ENCODE peak calls at places on chromosomes 1 and 21, in six cellular contexts. V, M, P, O, Q and T are unnamed samples.

GRCh38 chr1:71881611-71882010 is 400.7 kb downstream of the NEGR1 start:
- DNase-seq in V (no peak), M (no peak), P (no peak), O (no peak), Q (no peak), T (no peak)

GRCh38 chr1:191590578-191590977 is 567.7 kb upstream of the RGS18 start:
- DNase-seq in V (no peak), M (no peak), P (no peak), O (no peak), Q (no peak), T (no peak)

GRCh38 chr1:188372821-188373220 is 1544.1 kb downstream of the PLA2G4A start:
- DNase-seq in V (no peak), M (no peak), P (no peak), O (no peak), Q (no peak), T (no peak)

GRCh38 chr1:44421374-44422028 is 16.4 kb downstream of the RNF220 start:
- DNase-seq in V (no peak), M (no peak), P (no peak), O (no peak), Q (no peak), T (no peak)

GRCh38 chr1:225318706-225319575 is 108.9 kb downstream of the LBR start:
- DNase-seq in V (peak), M (peak), P (no peak), O (peak), Q (peak), T (no peak)

GRCh38 chr1:224116131-224116530 is 2.2 kb downstream of the FBXO28 start:
- DNase-seq in V (peak), M (peak), P (no peak), O (peak), Q (peak), T (no peak)

GRCh38 chr1:54547601-54548388 is at the start of gene ACOT11:
- DNase-seq in V (peak), M (peak), P (no peak), O (peak), Q (no peak), T (peak)

GRCh38 chr1:61486783-61487505 is 238.0 kb downstream of the TM2D1 start:
- DNase-seq in V (no peak), M (no peak), P (no peak), O (no peak), Q (no peak), T (no peak)

GRCh38 chr1:46341222-46342083 is 846 bp downstream of the NSUN4 start:
- DNase-seq in V (peak), M (no peak), P (no peak), O (no peak), Q (no peak), T (peak)

GRCh38 chr1:201024251-201024998 is 911 bp upstream of the KIF21B start:
- DNase-seq in V (peak), M (no peak), P (no peak), O (peak), Q (no peak), T (no peak)

GRCh38 chr1:76942549-76942948 is 75.3 kb downstream of the ST6GALNAC5 start:
- DNase-seq in V (no peak), M (no peak), P (no peak), O (no peak), Q (no peak), T (no peak)

GRCh38 chr1:48017716-48018115 is 20.5 kb upstream of the TRABD2B start:
- DNase-seq in V (no peak), M (no peak), P (no peak), O (no peak), Q (no peak), T (no peak)

GRCh38 chr1:181221078-181221477 is 132.6 kb downstream of the IER5 start:
- DNase-seq in V (no peak), M (no peak), P (no peak), O (no peak), Q (no peak), T (no peak)

GRCh38 chr1:30816211-30817082 is 58.9 kb upstream of the LAPTM5 start:
- DNase-seq in V (peak), M (peak), P (no peak), O (no peak), Q (no peak), T (peak)

GRCh38 chr1:176033474-176033873 is 173.6 kb downstream of the COP1 start:
- DNase-seq in V (no peak), M (no peak), P (no peak), O (no peak), Q (no peak), T (no peak)

GRCh38 chr1:183019860-183020259 is 3.4 kb upstream of the LAMC1 start:
- DNase-seq in V (no peak), M (no peak), P (no peak), O (peak), Q (no peak), T (no peak)

GRCh38 chr1:182278144-182279054 is 113.2 kb downstream of the GLUL start:
- DNase-seq in V (no peak), M (no peak), P (no peak), O (no peak), Q (no peak), T (no peak)

GRCh38 chr1:101236546-101237228 is at the start of gene S1PR1:
- DNase-seq in V (no peak), M (peak), P (peak), O (no peak), Q (no peak), T (peak)

GRCh38 chr1:101460709-101461108 is 223.9 kb downstream of the S1PR1 start:
- DNase-seq in V (no peak), M (no peak), P (no peak), O (no peak), Q (no peak), T (no peak)

GRCh38 chr1:187481581-187482148 is 652.9 kb downstream of the PLA2G4A start:
- DNase-seq in V (no peak), M (no peak), P (no peak), O (no peak), Q (no peak), T (no peak)

GRCh38 chr1:94101613-94101940 is 19.4 kb downstream of the ABCA4 start:
- DNase-seq in V (no peak), M (no peak), P (no peak), O (no peak), Q (no peak), T (no peak)

GRCh38 chr1:13935336-13935735 is 235.3 kb downstream of the PRDM2 start:
- DNase-seq in V (no peak), M (no peak), P (no peak), O (no peak), Q (no peak), T (no peak)

GRCh38 chr1:233045591-233045990 is 95.2 kb downstream of the NTPCR start:
- DNase-seq in V (no peak), M (no peak), P (no peak), O (no peak), Q (no peak), T (no peak)

GRCh38 chr1:32990887-32991286 is 26.3 kb upstream of the RNF19B start:
- DNase-seq in V (no peak), M (no peak), P (no peak), O (no peak), Q (no peak), T (no peak)

GRCh38 chr1:167409183-167409582 is 109.1 kb downstream of the CD247 start:
- DNase-seq in V (no peak), M (no peak), P (no peak), O (peak), Q (peak), T (no peak)

GRCh38 chr1:200299571-200299970 is 110.3 kb downstream of the ZNF281 start:
- DNase-seq in V (no peak), M (no peak), P (no peak), O (no peak), Q (no peak), T (no peak)

GRCh38 chr1:238404921-238405320 is 514.2 kb upstream of the ZP4 start:
- DNase-seq in V (no peak), M (no peak), P (no peak), O (no peak), Q (no peak), T (no peak)

GRCh38 chr1:209805875-209806760 is at the start of gene IRF6:
- DNase-seq in V (peak), M (peak), P (peak), O (no peak), Q (peak), T (peak)

GRCh38 chr1:209807509-209807908 is 1.6 kb upstream of the IRF6 start:
- DNase-seq in V (no peak), M (no peak), P (no peak), O (no peak), Q (no peak), T (no peak)

GRCh38 chr1:209809601-209810000 is 3.7 kb upstream of the IRF6 start:
- DNase-seq in V (no peak), M (no peak), P (no peak), O (no peak), Q (no peak), T (no peak)

GRCh38 chr1:209810783-209811182 is 4.8 kb upstream of the IRF6 start:
- DNase-seq in V (no peak), M (no peak), P (no peak), O (no peak), Q (no peak), T (no peak)

DNA sequence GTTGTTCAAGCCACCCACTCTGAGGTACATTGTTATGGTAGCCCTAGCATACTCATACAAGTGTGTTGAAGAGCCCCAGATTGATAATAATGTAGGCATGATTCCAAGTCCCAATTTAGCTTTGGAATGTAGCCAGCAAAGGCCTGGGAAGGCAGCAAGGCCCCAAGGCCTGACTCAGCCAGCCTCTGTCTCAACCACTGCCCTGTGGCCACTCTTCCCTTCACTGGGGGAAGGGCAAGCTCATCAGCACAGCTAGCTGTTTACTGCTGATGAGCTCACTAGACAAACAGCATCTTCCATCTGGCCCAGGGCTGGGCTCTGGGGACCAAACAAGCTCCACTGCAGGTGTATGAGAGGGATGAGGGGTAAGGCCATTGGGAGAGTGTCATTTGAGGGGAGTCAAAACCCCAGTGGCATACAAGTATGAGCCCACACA is 2.1 kb upstream of the IRF6 start:
- DNase-seq in V (peak), M (no peak), P (no peak), O (peak), Q (no peak), T (no peak)
- TF ChIP-seq SP1 in V (no peak), M (no peak), P (no peak), O (no peak), Q (peak), T (no peak)

GRCh38 chr1:155646307-155646706 is 36.3 kb downstream of the MSTO1 start:
- DNase-seq in V (no peak), M (no peak), P (no peak), O (no peak), Q (no peak), T (no peak)

GRCh38 chr1:155643230-155643629 is 33.2 kb downstream of the MSTO1 start:
- DNase-seq in V (no peak), M (no peak), P (no peak), O (no peak), Q (no peak), T (no peak)

GRCh38 chr1:155645648-155646047 is 35.6 kb downstream of the MSTO1 start:
- DNase-seq in V (no peak), M (no peak), P (no peak), O (no peak), Q (no peak), T (no peak)

GRCh38 chr1:155648207-155649147 is 38.5 kb downstream of the MSTO1 start:
- DNase-seq in V (no peak), M (no peak), P (peak), O (peak), Q (peak), T (no peak)

GRCh38 chr1:155645024-155645423 is 35.0 kb downstream of the MSTO1 start:
- DNase-seq in V (no peak), M (no peak), P (no peak), O (no peak), Q (no peak), T (no peak)
- TF ChIP-seq SP1 in V (no peak), M (no peak), P (no peak), O (no peak), Q (no peak), T (no peak)

GRCh38 chr1:18943914-18944572 is 12.4 kb downstream of the IFFO2 start:
- DNase-seq in V (no peak), M (no peak), P (no peak), O (no peak), Q (no peak), T (no peak)

GRCh38 chr1:18946550-18947381 is 9.7 kb downstream of the IFFO2 start:
- DNase-seq in V (no peak), M (no peak), P (no peak), O (no peak), Q (no peak), T (no peak)

GRCh38 chr1:18947570-18947969 is 8.9 kb downstream of the IFFO2 start:
- DNase-seq in V (no peak), M (no peak), P (no peak), O (no peak), Q (no peak), T (no peak)

GRCh38 chr1:18944810-18945209 is 11.7 kb downstream of the IFFO2 start:
- DNase-seq in V (no peak), M (no peak), P (no peak), O (no peak), Q (no peak), T (no peak)

GRCh38 chr1:18945401-18945849 is 11.1 kb downstream of the IFFO2 start:
- DNase-seq in V (no peak), M (peak), P (no peak), O (no peak), Q (no peak), T (peak)
- TF ChIP-seq SP1 in V (no peak), M (no peak), P (no peak), O (no peak), Q (no peak), T (no peak)

DNA sequence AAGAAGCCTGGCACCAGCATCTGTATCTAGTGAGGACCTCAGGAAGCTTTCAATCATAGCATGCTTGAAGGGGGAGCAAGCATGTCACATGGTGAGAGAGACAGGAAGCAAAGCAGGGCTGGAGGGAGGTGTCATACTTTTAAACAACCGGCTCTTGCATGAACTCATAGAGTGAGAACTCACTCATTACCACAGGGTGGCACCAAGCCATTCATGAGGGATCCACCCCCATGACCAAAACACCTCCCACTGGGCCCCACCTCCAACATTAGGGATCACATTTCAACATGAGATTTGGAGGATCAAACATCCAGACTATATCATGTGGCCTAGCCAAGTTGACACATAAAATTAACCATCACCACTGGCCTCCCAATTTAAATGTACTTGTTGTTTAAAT is 125.1 kb upstream of the KCND3 start:
- DNase-seq in V (no peak), M (no peak), P (no peak), O (no peak), Q (no peak), T (peak)
- TF ChIP-seq SP1 in V (no peak), M (no peak), P (no peak), O (no peak), Q (no peak), T (no peak)

GRCh38 chr1:213061263-213061662 is 10.2 kb downstream of the RPS6KC1 start:
- DNase-seq in V (no peak), M (no peak), P (no peak), O (no peak), Q (no peak), T (no peak)
- TF ChIP-seq SP1 in V (no peak), M (no peak), P (no peak), O (no peak), Q (no peak), T (no peak)

DNA sequence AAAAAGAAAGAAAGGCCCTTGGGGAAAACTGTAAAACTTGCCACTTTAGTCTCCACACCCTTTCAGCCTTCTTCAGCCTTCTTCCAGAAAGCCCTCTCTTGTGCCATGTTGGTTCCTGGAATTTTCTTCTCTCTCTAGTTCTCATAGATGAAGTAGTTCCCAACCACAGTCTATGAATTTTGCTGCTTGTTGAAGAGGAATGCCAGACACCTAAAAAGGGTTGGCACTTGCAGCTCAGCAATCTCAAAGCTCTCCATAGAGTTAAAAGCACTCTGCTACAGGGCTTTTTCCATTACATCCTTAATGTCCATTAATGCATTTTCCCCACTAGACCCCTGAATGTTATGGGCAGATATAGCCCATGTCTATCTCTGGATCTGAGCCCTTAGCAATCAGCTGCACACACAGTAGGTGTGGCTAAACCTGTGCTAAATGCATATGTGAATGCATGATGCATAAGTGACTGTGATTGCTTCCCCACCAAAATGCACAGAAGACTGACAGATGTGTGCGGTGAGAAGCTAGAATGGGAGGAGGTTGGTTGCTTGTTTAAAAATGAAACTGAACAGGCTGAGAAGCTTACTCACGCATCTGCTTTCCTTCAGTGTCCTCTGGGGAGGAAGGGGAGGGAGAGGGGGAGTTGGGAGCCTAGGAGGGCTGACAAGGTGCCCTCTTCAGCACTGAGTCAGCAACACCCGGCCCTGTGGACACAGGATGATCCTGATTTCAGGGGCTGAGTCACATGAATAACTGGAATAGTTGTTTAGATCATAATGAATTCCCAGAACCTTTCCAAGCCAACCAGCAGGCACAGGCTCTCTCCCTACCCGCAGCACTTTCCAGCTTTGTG is 146.1 kb upstream of the FGGY start:
- DNase-seq in V (no peak), M (no peak), P (no peak), O (peak), Q (peak), T (no peak)
- TF ChIP-seq SP1 in V (no peak), M (no peak), P (no peak), O (no peak), Q (peak), T (no peak)

GRCh38 chr21:41429305-41429704 is 3.3 kb downstream of the MX1 start:
- DNase-seq in V (no peak), M (no peak), P (no peak), O (no peak), Q (no peak), T (no peak)
- TF ChIP-seq SP1 in V (no peak), M (no peak), P (no peak), O (no peak), Q (no peak), T (no peak)

GRCh38 chr21:28267449-28267848 is 725.2 kb downstream of the LTN1 start:
- DNase-seq in V (no peak), M (no peak), P (no peak), O (no peak), Q (no peak), T (no peak)
- TF ChIP-seq SP1 in V (no peak), M (no peak), P (no peak), O (no peak), Q (no peak), T (no peak)